ENCODE peak calls at places on chromosome 10, in five cellular contexts. I is RWPE1, B is dorsolateral prefrontal cortex, L is brain microvascular endothelial cell, O is pancreas. Y is an unnamed sample.
A peak's percentile ranks its signal among the peaks of the same experiment; 100 is the strongest.

GRCh38 chr10:121594623-121595320 is 3.5 kb downstream of the FGFR2 start:
- DNase-seq in I (no peak), L (no peak), O (no peak), B (no peak), Y (no peak)

GRCh38 chr10:119634219-119634544 is 17.0 kb upstream of the BAG3 start:
- DNase-seq in L (no peak), O (no peak), B (no peak), I (no peak), Y (peak; percentile 32)

GRCh38 chr10:7942311-7942710 is 112.2 kb upstream of the GATA3 start:
- DNase-seq in O (no peak), B (no peak), I (no peak), L (no peak), Y (no peak)

GRCh38 chr10:60967260-60967659 is 23.3 kb upstream of the RHOBTB1 start:
- DNase-seq in B (no peak), L (no peak), O (no peak), I (no peak), Y (no peak)

GRCh38 chr10:47380341-47381215 is 3.5 kb downstream of the ZNF488 start:
- DNase-seq in L (no peak), B (no peak), I (no peak), O (peak; percentile 73), Y (no peak)

GRCh38 chr10:62577666-62578291 is 203.6 kb downstream of the ZNF365 start:
- DNase-seq in L (peak; percentile 80), O (no peak), I (no peak), B (no peak), Y (no peak)

GRCh38 chr10:116247701-116248100 is 25.3 kb downstream of the GFRA1 start:
- DNase-seq in B (no peak), O (no peak), I (no peak), L (no peak), Y (no peak)

GRCh38 chr10:100232101-100232500 is 2.7 kb upstream of the CHUK start:
- DNase-seq in I (no peak), O (no peak), B (no peak), L (no peak), Y (no peak)

GRCh38 chr10:88116491-88116890 is 253.1 kb downstream of the PTEN start:
- DNase-seq in L (no peak), I (no peak), B (no peak), O (no peak), Y (no peak)

GRCh38 chr10:61175331-61175730 is 231.3 kb upstream of the RHOBTB1 start:
- DNase-seq in B (no peak), I (no peak), L (no peak), O (no peak), Y (no peak)

GRCh38 chr10:8927705-8928104 is 873.2 kb downstream of the GATA3 start:
- DNase-seq in I (peak; percentile 8), L (no peak), O (no peak), B (no peak), Y (peak; percentile 37)

DNA sequence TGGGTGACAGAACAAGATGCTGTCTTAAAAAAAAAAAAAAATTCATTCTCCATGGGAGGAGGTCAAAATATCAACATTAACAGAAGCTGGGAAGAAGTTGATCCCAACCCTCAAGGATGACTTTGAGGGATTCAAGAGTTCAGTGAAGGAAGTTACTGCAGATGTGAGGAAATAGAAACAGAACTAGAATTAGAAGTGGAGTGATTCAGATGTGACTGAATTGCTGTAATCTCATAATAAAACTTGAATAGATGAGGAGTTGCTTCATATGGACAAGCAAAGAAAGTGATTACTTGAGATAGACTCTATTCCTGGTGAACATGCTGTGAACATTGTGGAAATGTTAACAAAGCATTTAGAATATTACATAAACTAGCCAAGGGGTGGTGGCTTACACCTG is 19.7 kb upstream of the RPEL1 start:
- DNase-seq in L (no peak), O (no peak), I (no peak), B (no peak), Y (no peak)
- H3K27ac ChIP-seq in L (no peak overlapping the region), O (no peak overlapping the region), I (no peak overlapping the region), B (no peak overlapping the region), Y (no peak overlapping the region)

DNA sequence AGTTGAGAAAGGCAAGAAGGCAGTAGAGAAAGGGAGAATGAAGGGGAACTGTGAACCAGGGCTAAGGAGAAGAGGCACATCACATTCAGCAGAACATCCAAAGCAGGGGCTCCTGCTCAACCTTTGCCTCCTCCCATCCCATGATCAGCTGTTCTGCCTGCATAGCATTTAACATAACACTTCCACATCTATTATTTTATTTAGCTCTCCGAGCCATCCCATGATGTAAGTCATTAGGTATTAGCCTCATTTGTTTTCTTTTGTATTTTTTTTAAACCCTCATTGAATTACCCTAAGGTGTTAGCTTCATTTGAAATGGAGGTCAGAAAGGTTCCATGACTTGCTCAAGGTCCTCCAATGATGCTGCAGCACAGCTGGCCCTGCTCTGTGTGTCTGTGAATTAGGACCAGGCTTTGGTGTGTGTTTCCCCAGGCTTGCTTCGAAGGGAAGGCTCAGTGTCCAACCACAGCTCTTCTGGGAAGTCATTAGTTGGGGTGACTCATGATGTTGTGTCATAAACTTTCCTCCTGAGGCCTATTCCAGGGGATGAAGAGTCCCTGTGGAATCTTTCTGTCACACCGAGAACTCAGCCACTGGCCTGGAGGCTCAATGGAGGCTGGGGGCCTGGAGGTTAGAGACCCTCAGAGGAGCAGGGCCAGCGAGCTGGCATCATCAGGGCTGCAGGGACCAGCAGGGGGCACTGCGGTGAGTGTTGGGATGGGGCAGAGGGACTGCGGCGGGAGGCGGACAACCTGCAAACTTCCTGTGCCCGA is 16.5 kb downstream of the NPFFR1 start:
- DNase-seq in I (peak; percentile 97), B (no peak), O (no peak), L (peak; percentile 85), Y (peak; percentile 66)
- H3K27ac ChIP-seq in I (peak overlapping the region; percentile 66), B (no peak overlapping the region), O (no peak overlapping the region), L (peak overlapping the region; percentile 52), Y (peak overlapping the region; percentile 46)

DNA sequence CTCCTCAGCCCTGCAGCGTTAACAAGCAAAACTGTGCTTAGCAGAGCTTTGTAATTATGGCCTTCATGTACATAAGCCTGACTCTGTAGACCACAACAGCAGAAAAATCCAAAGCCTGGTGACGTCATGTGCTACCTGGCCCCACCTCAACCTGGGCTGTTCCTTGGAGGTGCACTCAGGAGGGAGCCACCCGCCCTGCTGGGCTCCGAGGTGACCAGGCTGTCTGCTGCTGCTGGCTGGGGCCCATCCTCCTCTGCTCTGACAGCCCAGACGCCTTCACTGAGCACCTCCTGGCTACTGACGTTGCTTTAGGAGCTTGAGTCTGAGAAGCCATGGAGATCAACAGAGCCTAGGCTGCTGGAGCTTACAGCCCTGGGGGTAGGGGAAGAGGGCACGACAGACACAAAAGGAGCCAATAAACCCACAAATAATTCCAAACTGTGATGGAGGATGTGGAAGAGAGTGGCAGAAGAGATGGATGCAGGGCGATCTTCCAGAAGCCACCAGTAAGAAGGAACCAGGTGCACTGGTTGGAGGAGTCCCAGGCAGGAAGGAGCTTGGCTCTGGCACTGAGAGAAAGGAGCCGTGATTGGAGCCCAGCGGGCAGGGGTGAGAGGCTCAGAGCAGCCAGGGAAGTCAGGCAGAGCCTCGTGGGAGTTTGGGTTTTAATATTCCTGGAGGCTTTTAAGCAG is 1.8 kb upstream of the PTPRE start:
- DNase-seq in O (no peak), L (no peak), I (no peak), B (no peak), Y (no peak)
- H3K27ac ChIP-seq in O (no peak overlapping the region), L (no peak overlapping the region), I (no peak overlapping the region), B (peak overlapping the region; percentile 15), Y (no peak overlapping the region)

DNA sequence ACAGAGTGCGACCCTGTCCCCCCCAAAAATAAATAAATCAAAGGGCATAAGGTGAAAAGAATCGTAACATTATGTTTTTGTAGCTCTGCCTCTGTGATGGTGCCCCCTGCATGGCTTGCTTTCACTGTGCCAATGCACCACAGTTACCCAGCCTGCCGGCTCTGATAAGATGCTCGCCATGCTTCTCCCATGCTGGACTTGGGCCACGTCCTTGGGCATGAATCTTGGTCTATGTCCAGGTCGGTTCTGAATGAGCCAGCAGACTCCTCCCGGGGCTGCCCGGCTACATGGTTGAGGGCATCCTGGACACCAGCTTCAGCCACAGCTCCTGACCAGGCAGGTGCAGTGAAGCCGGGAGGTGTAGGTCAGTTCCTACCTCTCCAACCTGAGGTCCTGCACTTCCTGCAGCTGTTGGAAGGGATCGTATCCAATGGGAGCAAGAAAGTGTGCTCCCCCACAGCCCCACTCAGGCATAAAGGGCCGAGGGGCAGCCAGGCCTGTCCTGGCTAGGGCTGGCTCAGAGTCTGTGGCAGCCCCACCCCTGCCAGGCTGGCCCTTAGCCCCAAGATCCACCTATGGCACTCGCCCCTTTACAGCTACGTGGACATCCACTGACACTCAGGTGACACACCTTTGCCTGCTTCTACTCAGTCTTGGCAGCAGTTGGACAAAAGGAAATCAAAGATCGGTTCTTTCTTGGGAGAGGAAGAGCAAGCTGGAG is 34.1 kb downstream of the CHST3 start:
- DNase-seq in L (no peak), I (peak; percentile 28), O (no peak), B (no peak), Y (no peak)
- H3K27ac ChIP-seq in L (no peak overlapping the region), I (peak overlapping the region; percentile 96), O (peak overlapping the region; percentile 26), B (peak overlapping the region; percentile 100), Y (peak overlapping the region; percentile 69)

GRCh38 chr10:29512460-29512974 is 122.3 kb downstream of the SVIL start:
- DNase-seq in L (no peak), I (no peak), O (no peak), B (no peak), Y (no peak)

GRCh38 chr10:29517352-29517923 is 117.3 kb downstream of the SVIL start:
- DNase-seq in L (peak; percentile 46), B (no peak), O (no peak), I (no peak), Y (no peak)

GRCh38 chr10:29519670-29520069 is 115.1 kb downstream of the SVIL start:
- DNase-seq in L (no peak), B (no peak), O (no peak), I (no peak), Y (no peak)

DNA sequence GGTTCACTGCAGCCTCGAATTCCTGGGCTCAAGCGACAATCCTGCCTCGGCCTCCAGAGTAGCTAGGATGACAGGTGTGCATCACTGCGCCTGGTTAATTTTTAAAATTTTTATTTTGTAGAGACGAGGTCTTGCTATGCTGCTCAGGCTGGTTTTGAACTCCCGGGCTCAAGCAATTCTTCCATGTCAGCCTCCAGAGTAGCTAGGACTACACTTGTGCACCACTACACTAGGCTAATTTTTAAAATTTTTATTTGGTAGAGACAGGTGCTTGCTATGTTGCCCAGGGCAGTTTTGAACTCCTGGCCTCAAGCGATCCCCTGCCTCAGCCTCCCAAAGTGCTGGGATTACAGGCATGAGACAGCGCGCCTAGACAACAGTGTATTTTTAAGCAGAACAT is 120.5 kb downstream of the SVIL start:
- DNase-seq in B (no peak), I (no peak), O (no peak), L (no peak), Y (no peak)
- H3K27ac ChIP-seq in B (no peak overlapping the region), I (no peak overlapping the region), O (no peak overlapping the region), L (no peak overlapping the region), Y (no peak overlapping the region)